ENCODE peak calls at places on chromosome 19, in seven cellular contexts. W is NCI-H524; V is psoas muscle; B is astrocyte of the spinal cord; F is stimulated activated CD8-positive, alpha-beta memory T cell treated with anti-CD3 and anti-CD28 coated beads, Interleukin-12 subunit alpha, Interleukin-12 subunit beta, amount 100 ng/mL, for 1 hour; H is head of caudate nucleus; P is transverse colon. N is an unnamed sample.

GRCh38 chr19:32688315-32688714 is 3.3 kb upstream of the NUDT19 start:
- DNase-seq in P (peak; percentile 33), H (no peak), W (no peak), F (no peak), B (no peak), V (peak; percentile 28), N (no peak)

GRCh38 chr19:18298601-18299000 is 17.2 kb upstream of the JUND start:
- DNase-seq in B (no peak), W (no peak), F (no peak), P (no peak), H (no peak), V (no peak), N (no peak)

GRCh38 chr19:15869109-15869555 is 28.7 kb downstream of the CYP4F2 start:
- DNase-seq in V (no peak), B (no peak), P (peak; percentile 33), H (no peak), F (peak; percentile 25), W (no peak), N (no peak)

GRCh38 chr19:29969891-29970290 is 27.9 kb downstream of the URI1 start:
- DNase-seq in W (no peak), V (no peak), H (no peak), P (no peak), F (no peak), B (no peak), N (no peak)

GRCh38 chr19:18450934-18451836 is 13.3 kb upstream of the ISYNA1 start:
- DNase-seq in P (peak; percentile 90), H (peak; percentile 92), W (peak; percentile 74), V (peak; percentile 85), B (peak; percentile 53), F (peak; percentile 79), N (no peak)

GRCh38 chr19:46068345-46069258 is 27.8 kb upstream of the IGFL4 start:
- DNase-seq in W (no peak), F (no peak), P (peak; percentile 33), B (peak; percentile 94), V (no peak), H (no peak), N (peak; percentile 90)

GRCh38 chr19:17246681-17247425 is 1.1 kb upstream of the NR2F6 start:
- DNase-seq in V (no peak), P (peak; percentile 69), F (no peak), H (no peak), W (no peak), B (peak; percentile 43), N (no peak)

GRCh38 chr19:31066385-31066784 is 282.9 kb downstream of the TSHZ3 start:
- DNase-seq in B (peak; percentile 66), F (no peak), H (no peak), W (no peak), P (no peak), V (no peak), N (peak; percentile 23)

GRCh38 chr19:45404557-45405434 is at the start of gene PPP1R13L:
- DNase-seq in W (no peak), P (peak; percentile 94), F (no peak), H (peak; percentile 44), V (peak; percentile 78), B (peak; percentile 87), N (peak; percentile 42)

GRCh38 chr19:3119782-3120380 is 16.0 kb upstream of the GNA15 start:
- DNase-seq in B (no peak), W (no peak), V (no peak), H (no peak), F (no peak), P (no peak), N (no peak)

GRCh38 chr19:13850910-13851753 is 25.8 kb upstream of the NANOS3 start:
- DNase-seq in H (peak; percentile 71), F (peak; percentile 63), B (peak; percentile 98), P (peak; percentile 86), W (no peak), V (peak; percentile 92), N (peak; percentile 81)

GRCh38 chr19:38665950-38666661 is 18.7 kb downstream of the ACTN4 start:
- DNase-seq in B (no peak), P (peak; percentile 57), W (no peak), V (peak; percentile 56), H (no peak), F (no peak), N (no peak)

GRCh38 chr19:12784871-12785430 is 6.3 kb upstream of the JUNB start:
- DNase-seq in B (peak; percentile 25), F (no peak), P (no peak), W (no peak), H (no peak), V (no peak), N (no peak)